ENCODE peak calls at places on chromosome 16, in four cellular contexts. One of them, this sample, is unnamed.

GRCh38 chr16:86568677-86569623 is 2.3 kb downstream of the FOXC2 start:
- DNase-seq in NCI-H1417: no peak
- DNase-seq in NCI-H1105: no peak
- DNase-seq in activated naive CD8-positive, alpha-beta T cell treated with anti-CD3 and anti-CD28 coated beads, Interleukin-2, amount 50 U/mL, for 24 hours: no peak
- DNase-seq in this sample: no peak

GRCh38 chr16:66382171-66382965 is 15.9 kb downstream of the CDH5 start:
- DNase-seq in NCI-H1417: no peak
- DNase-seq in NCI-H1105: no peak
- DNase-seq in activated naive CD8-positive, alpha-beta T cell treated with anti-CD3 and anti-CD28 coated beads, Interleukin-2, amount 50 U/mL, for 24 hours: no peak
- DNase-seq in this sample: no peak

GRCh38 chr16:46728804-46729203 is 19.3 kb downstream of the MYLK3 start:
- DNase-seq in NCI-H1417: no peak
- DNase-seq in NCI-H1105: no peak
- DNase-seq in activated naive CD8-positive, alpha-beta T cell treated with anti-CD3 and anti-CD28 coated beads, Interleukin-2, amount 50 U/mL, for 24 hours: no peak
- DNase-seq in this sample: no peak

GRCh38 chr16:87458424-87458915 is 34.4 kb downstream of the ZCCHC14 start:
- DNase-seq in NCI-H1417: no peak
- DNase-seq in NCI-H1105: no peak
- DNase-seq in activated naive CD8-positive, alpha-beta T cell treated with anti-CD3 and anti-CD28 coated beads, Interleukin-2, amount 50 U/mL, for 24 hours: no peak
- DNase-seq in this sample: no peak

GRCh38 chr16:4517812-4518211 is 20.8 kb downstream of the CDIP1 start:
- DNase-seq in NCI-H1417: peak; percentile 33
- DNase-seq in NCI-H1105: no peak
- DNase-seq in activated naive CD8-positive, alpha-beta T cell treated with anti-CD3 and anti-CD28 coated beads, Interleukin-2, amount 50 U/mL, for 24 hours: no peak
- DNase-seq in this sample: no peak

GRCh38 chr16:30924086-30924714 is 828 bp downstream of the FBXL19 start:
- DNase-seq in NCI-H1417: no peak
- DNase-seq in NCI-H1105: no peak
- DNase-seq in activated naive CD8-positive, alpha-beta T cell treated with anti-CD3 and anti-CD28 coated beads, Interleukin-2, amount 50 U/mL, for 24 hours: no peak
- DNase-seq in this sample: no peak

GRCh38 chr16:57892447-57893096 is 78.4 kb downstream of the CNGB1 start:
- DNase-seq in NCI-H1417: no peak
- DNase-seq in NCI-H1105: no peak
- DNase-seq in activated naive CD8-positive, alpha-beta T cell treated with anti-CD3 and anti-CD28 coated beads, Interleukin-2, amount 50 U/mL, for 24 hours: no peak
- DNase-seq in this sample: no peak

GRCh38 chr16:12971216-12971615 is 69.8 kb downstream of the SHISA9 start:
- DNase-seq in NCI-H1417: peak; percentile 80
- DNase-seq in NCI-H1105: peak; percentile 92
- DNase-seq in activated naive CD8-positive, alpha-beta T cell treated with anti-CD3 and anti-CD28 coated beads, Interleukin-2, amount 50 U/mL, for 24 hours: no peak
- DNase-seq in this sample: no peak

GRCh38 chr16:17633146-17633966 is 162.6 kb upstream of the XYLT1 start:
- DNase-seq in NCI-H1417: no peak
- DNase-seq in NCI-H1105: no peak
- DNase-seq in activated naive CD8-positive, alpha-beta T cell treated with anti-CD3 and anti-CD28 coated beads, Interleukin-2, amount 50 U/mL, for 24 hours: no peak
- DNase-seq in this sample: no peak

GRCh38 chr16:56606071-56606687 is 2.2 kb upstream of the MT2A start:
- DNase-seq in NCI-H1417: no peak
- DNase-seq in NCI-H1105: no peak
- DNase-seq in activated naive CD8-positive, alpha-beta T cell treated with anti-CD3 and anti-CD28 coated beads, Interleukin-2, amount 50 U/mL, for 24 hours: no peak
- DNase-seq in this sample: no peak

GRCh38 chr16:78770353-78771091 is 671.1 kb downstream of the WWOX start:
- DNase-seq in NCI-H1417: peak; percentile 1
- DNase-seq in NCI-H1105: no peak
- DNase-seq in activated naive CD8-positive, alpha-beta T cell treated with anti-CD3 and anti-CD28 coated beads, Interleukin-2, amount 50 U/mL, for 24 hours: peak; percentile 83
- DNase-seq in this sample: peak; percentile 59

GRCh38 chr16:12318661-12319463 is 342.3 kb downstream of the SNX29 start:
- DNase-seq in NCI-H1417: no peak
- DNase-seq in NCI-H1105: no peak
- DNase-seq in activated naive CD8-positive, alpha-beta T cell treated with anti-CD3 and anti-CD28 coated beads, Interleukin-2, amount 50 U/mL, for 24 hours: no peak
- DNase-seq in this sample: no peak

GRCh38 chr16:68049448-68049847 is 26.4 kb downstream of the DUS2 start:
- DNase-seq in NCI-H1417: no peak
- DNase-seq in NCI-H1105: no peak
- DNase-seq in activated naive CD8-positive, alpha-beta T cell treated with anti-CD3 and anti-CD28 coated beads, Interleukin-2, amount 50 U/mL, for 24 hours: no peak
- DNase-seq in this sample: no peak

GRCh38 chr16:28609631-28610594 is at the start of gene SULT1A1:
- DNase-seq in NCI-H1417: no peak
- DNase-seq in NCI-H1105: no peak
- DNase-seq in activated naive CD8-positive, alpha-beta T cell treated with anti-CD3 and anti-CD28 coated beads, Interleukin-2, amount 50 U/mL, for 24 hours: no peak
- DNase-seq in this sample: no peak

GRCh38 chr16:24989417-24989978 is 25.7 kb downstream of the ARHGAP17 start:
- DNase-seq in NCI-H1417: no peak
- DNase-seq in NCI-H1105: no peak
- DNase-seq in activated naive CD8-positive, alpha-beta T cell treated with anti-CD3 and anti-CD28 coated beads, Interleukin-2, amount 50 U/mL, for 24 hours: no peak
- DNase-seq in this sample: no peak

GRCh38 chr16:83215417-83216001 is 588.7 kb downstream of the CDH13 start:
- DNase-seq in NCI-H1417: no peak
- DNase-seq in NCI-H1105: no peak
- DNase-seq in activated naive CD8-positive, alpha-beta T cell treated with anti-CD3 and anti-CD28 coated beads, Interleukin-2, amount 50 U/mL, for 24 hours: peak; percentile 65
- DNase-seq in this sample: peak; percentile 36

GRCh38 chr16:23145608-23146007 is 3.6 kb downstream of the USP31 start:
- DNase-seq in NCI-H1417: no peak
- DNase-seq in NCI-H1105: no peak
- DNase-seq in activated naive CD8-positive, alpha-beta T cell treated with anti-CD3 and anti-CD28 coated beads, Interleukin-2, amount 50 U/mL, for 24 hours: no peak
- DNase-seq in this sample: no peak

GRCh38 chr16:25192096-25192495 is 24.7 kb upstream of the AQP8 start:
- DNase-seq in NCI-H1417: no peak
- DNase-seq in NCI-H1105: no peak
- DNase-seq in activated naive CD8-positive, alpha-beta T cell treated with anti-CD3 and anti-CD28 coated beads, Interleukin-2, amount 50 U/mL, for 24 hours: no peak
- DNase-seq in this sample: no peak

GRCh38 chr16:30829130-30830071 is 42.4 kb upstream of the ZNF629 start:
- DNase-seq in NCI-H1417: no peak
- DNase-seq in NCI-H1105: no peak
- DNase-seq in activated naive CD8-positive, alpha-beta T cell treated with anti-CD3 and anti-CD28 coated beads, Interleukin-2, amount 50 U/mL, for 24 hours: no peak
- DNase-seq in this sample: no peak

GRCh38 chr16:75653926-75654325 is 6.4 kb downstream of the TERF2IP start:
- DNase-seq in NCI-H1417: no peak
- DNase-seq in NCI-H1105: no peak
- DNase-seq in activated naive CD8-positive, alpha-beta T cell treated with anti-CD3 and anti-CD28 coated beads, Interleukin-2, amount 50 U/mL, for 24 hours: no peak
- DNase-seq in this sample: no peak

GRCh38 chr16:23464196-23464595 is 11.2 kb upstream of the COG7 start:
- DNase-seq in NCI-H1417: no peak
- DNase-seq in NCI-H1105: no peak
- DNase-seq in activated naive CD8-positive, alpha-beta T cell treated with anti-CD3 and anti-CD28 coated beads, Interleukin-2, amount 50 U/mL, for 24 hours: no peak
- DNase-seq in this sample: no peak

GRCh38 chr16:89246903-89247733 is 29.6 kb downstream of the ZNF778 start:
- DNase-seq in NCI-H1417: peak; percentile 87
- DNase-seq in NCI-H1105: no peak
- DNase-seq in activated naive CD8-positive, alpha-beta T cell treated with anti-CD3 and anti-CD28 coated beads, Interleukin-2, amount 50 U/mL, for 24 hours: peak; percentile 97
- DNase-seq in this sample: peak; percentile 92

GRCh38 chr16:57519796-57520360 is 16.5 kb downstream of the CCDC102A start:
- DNase-seq in NCI-H1417: peak; percentile 84
- DNase-seq in NCI-H1105: peak; percentile 37
- DNase-seq in activated naive CD8-positive, alpha-beta T cell treated with anti-CD3 and anti-CD28 coated beads, Interleukin-2, amount 50 U/mL, for 24 hours: peak; percentile 86
- DNase-seq in this sample: peak; percentile 88

GRCh38 chr16:89174055-89174827 is 2.7 kb downstream of the CDH15 start:
- DNase-seq in NCI-H1417: no peak
- DNase-seq in NCI-H1105: no peak
- DNase-seq in activated naive CD8-positive, alpha-beta T cell treated with anti-CD3 and anti-CD28 coated beads, Interleukin-2, amount 50 U/mL, for 24 hours: no peak
- DNase-seq in this sample: no peak

GRCh38 chr16:28218109-28218508 is 6.3 kb upstream of the XPO6 start:
- DNase-seq in NCI-H1417: peak; percentile 21
- DNase-seq in NCI-H1105: no peak
- DNase-seq in activated naive CD8-positive, alpha-beta T cell treated with anti-CD3 and anti-CD28 coated beads, Interleukin-2, amount 50 U/mL, for 24 hours: peak; percentile 37
- DNase-seq in this sample: peak; percentile 34